ENCODE peak calls at places on chromosomes 3 and 15, in eight cellular contexts. V is tibial artery, J is body of pancreas, C is Panc1, X is GM12864, R is A549, F is left lung, D is OCI-LY7. G is an unnamed sample.

GRCh38 chr15:39066677-39067076 is 502.1 kb upstream of the RASGRP1 start:
- DNase-seq in V (no peak), D (no peak), J (no peak), R (no peak), X (no peak), F (no peak), C (no peak), G (no peak)

GRCh38 chr15:70863450-70864218 is 9.7 kb upstream of the LARP6 start:
- DNase-seq in R (peak; percentile 83), V (no peak), X (no peak), J (peak; percentile 36), D (no peak), F (no peak), C (no peak), G (no peak)

GRCh38 chr15:81275711-81276417 is 48.1 kb downstream of the STARD5 start:
- DNase-seq in D (no peak), X (no peak), R (no peak), J (no peak), V (no peak), C (no peak), F (no peak), G (no peak)

GRCh38 chr3:141262306-141262705 is 30.7 kb downstream of the PXYLP1 start:
- DNase-seq in R (no peak), V (peak; percentile 54), F (no peak), X (no peak), D (no peak), C (no peak), J (no peak), G (no peak)

GRCh38 chr15:51226813-51227212 is 111.6 kb downstream of the CYP19A1 start:
- DNase-seq in D (no peak), X (no peak), R (no peak), F (no peak), V (no peak), C (no peak), J (no peak), G (no peak)

GRCh38 chr3:39935261-39935660 is 125.9 kb downstream of the MYRIP start:
- DNase-seq in D (no peak), C (no peak), X (no peak), F (no peak), V (no peak), J (no peak), R (no peak), G (no peak)

GRCh38 chr3:39577541-39577940 is 110.1 kb downstream of the MOBP start:
- DNase-seq in X (no peak), R (no peak), F (no peak), D (no peak), V (no peak), J (no peak), C (no peak), G (no peak)

GRCh38 chr3:101039285-101039684 is 46.1 kb upstream of the ABI3BP start:
- DNase-seq in V (no peak), X (no peak), C (no peak), R (no peak), J (peak; percentile 23), D (no peak), F (no peak), G (no peak)

GRCh38 chr3:157460253-157460652 is 23.6 kb downstream of the PTX3 start:
- DNase-seq in V (no peak), F (no peak), J (no peak), D (no peak), C (no peak), X (no peak), R (no peak), G (no peak)

GRCh38 chr3:115217678-115218451 is 70.8 kb upstream of the ZBTB20 start:
- DNase-seq in C (peak; percentile 17), F (no peak), X (no peak), V (no peak), J (peak; percentile 16), R (peak; percentile 22), D (peak; percentile 27), G (peak; percentile 21)

GRCh38 chr15:92395176-92395521 is 1.5 kb downstream of the ST8SIA2 start:
- DNase-seq in V (no peak), X (no peak), D (no peak), R (no peak), J (no peak), F (no peak), C (no peak), G (no peak)

GRCh38 chr3:10619989-10620832 is 114.8 kb upstream of the ATP2B2 start:
- DNase-seq in J (no peak), C (no peak), R (no peak), X (no peak), V (peak; percentile 49), F (no peak), D (no peak), G (no peak)

GRCh38 chr3:32018723-32019564 is 37.4 kb downstream of the ZNF860 start:
- DNase-seq in V (no peak), C (no peak), D (peak; percentile 72), F (no peak), J (peak; percentile 30), R (peak; percentile 70), X (no peak), G (peak; percentile 18)

DNA sequence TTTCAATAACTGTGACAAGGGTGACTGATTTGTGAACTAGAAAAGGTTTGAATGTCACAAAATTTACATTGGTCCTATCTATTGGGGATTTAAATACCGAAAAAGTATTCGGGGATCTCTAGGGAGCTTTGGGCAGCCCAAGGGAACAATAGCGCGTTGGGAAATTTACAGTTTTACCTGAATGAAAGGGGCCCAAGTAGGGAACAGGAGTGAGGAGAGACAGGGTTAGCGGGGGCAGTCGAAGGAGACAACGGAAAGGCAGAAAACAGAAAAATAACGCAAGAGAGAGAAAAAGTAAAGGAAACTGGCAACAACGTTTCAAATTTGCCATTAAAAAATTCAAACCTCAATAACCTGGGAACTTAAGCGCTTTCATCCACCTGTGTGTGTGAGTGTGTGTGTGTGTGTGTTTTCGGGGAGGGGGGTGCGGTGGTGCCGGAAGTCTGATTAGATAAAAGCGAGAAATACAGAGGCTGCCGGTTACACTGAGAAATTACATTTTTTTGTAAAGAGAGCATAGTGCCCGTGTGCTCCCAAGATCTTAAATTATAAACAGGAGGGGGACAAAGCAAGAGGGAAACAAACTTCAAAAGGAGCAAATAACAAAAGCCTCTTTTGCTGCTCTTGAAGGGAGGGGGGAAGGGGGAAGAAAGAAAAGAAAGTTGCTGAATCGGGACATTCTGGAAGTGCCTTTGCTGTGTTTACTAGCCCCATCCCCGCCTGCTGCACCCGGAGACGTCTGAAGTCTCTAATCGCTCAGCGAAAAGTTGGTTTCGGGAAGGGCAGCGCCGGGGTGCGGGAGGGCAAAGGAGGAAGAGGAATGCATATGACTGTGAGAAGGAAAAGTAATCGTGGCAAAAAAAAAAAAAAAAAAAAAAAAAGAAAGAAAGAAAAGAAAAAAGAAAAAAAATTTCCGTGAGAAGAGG is 722 bp upstream of the ZIC1 start:
- DNase-seq in R (no peak), J (no peak), C (no peak), X (no peak), V (no peak), F (no peak), D (no peak), G (no peak)
- H3K4me3 ChIP-seq in R (no peak overlapping the region), J (no peak overlapping the region), C (peak overlapping the region; percentile 11), X (no peak overlapping the region), V (no peak overlapping the region), F (no peak overlapping the region), D (no peak overlapping the region), G (no peak overlapping the region)

DNA sequence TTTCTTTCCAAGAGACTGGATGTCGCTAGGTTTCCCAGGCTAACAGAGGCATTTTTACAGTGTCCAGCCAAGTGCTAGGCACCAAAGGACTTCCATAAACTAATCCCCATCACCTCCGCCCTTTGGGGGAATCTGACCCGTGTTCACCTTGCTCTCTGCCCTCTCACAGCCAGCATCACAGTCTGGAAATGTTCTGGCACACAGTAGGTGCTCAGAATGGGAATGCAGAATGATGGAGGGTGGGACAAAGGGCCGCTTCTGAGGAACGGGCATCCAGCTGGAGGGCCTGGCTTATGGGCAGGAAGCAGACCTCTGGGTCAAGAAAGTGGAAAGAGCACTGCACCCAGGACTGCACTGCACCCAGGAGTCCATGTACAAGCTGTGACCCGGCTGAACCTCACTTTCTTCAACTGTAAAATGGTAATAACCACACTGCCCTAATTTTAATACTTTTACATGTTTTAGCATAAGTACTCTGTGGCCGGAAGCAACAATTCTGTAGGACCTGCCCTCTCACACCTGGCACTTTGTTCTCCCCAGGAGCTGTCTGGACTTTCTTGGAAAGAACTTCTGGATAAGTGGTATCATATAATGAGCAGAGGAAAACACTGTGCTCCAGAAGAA is 901 bp upstream of the NMB start:
- DNase-seq in F (no peak), D (peak; percentile 29), X (no peak), R (no peak), J (no peak), C (no peak), V (no peak), G (no peak)
- H3K4me3 ChIP-seq in F (no peak overlapping the region), D (peak overlapping the region; percentile 68), X (peak overlapping the region; percentile 58), R (peak overlapping the region; percentile 47), J (no peak overlapping the region), C (peak overlapping the region; percentile 52), V (peak overlapping the region; percentile 67), G (peak overlapping the region; percentile 64)

GRCh38 chr15:23854535-23855252 is 167.6 kb upstream of the NDN start:
- DNase-seq in J (no peak), X (no peak), C (no peak), V (no peak), R (no peak), D (no peak), F (no peak), G (peak; percentile 5)

GRCh38 chr15:23855947-23856346 is 168.8 kb upstream of the NDN start:
- DNase-seq in F (no peak), D (no peak), X (no peak), C (no peak), V (no peak), R (no peak), J (no peak), G (no peak)

GRCh38 chr15:23859008-23859407 is 171.9 kb upstream of the NDN start:
- DNase-seq in J (no peak), D (no peak), V (no peak), C (no peak), F (no peak), R (no peak), X (no peak), G (no peak)

GRCh38 chr15:23855260-23855659 is 168.2 kb upstream of the NDN start:
- DNase-seq in D (no peak), C (no peak), R (no peak), J (no peak), X (no peak), V (no peak), F (no peak), G (no peak)

DNA sequence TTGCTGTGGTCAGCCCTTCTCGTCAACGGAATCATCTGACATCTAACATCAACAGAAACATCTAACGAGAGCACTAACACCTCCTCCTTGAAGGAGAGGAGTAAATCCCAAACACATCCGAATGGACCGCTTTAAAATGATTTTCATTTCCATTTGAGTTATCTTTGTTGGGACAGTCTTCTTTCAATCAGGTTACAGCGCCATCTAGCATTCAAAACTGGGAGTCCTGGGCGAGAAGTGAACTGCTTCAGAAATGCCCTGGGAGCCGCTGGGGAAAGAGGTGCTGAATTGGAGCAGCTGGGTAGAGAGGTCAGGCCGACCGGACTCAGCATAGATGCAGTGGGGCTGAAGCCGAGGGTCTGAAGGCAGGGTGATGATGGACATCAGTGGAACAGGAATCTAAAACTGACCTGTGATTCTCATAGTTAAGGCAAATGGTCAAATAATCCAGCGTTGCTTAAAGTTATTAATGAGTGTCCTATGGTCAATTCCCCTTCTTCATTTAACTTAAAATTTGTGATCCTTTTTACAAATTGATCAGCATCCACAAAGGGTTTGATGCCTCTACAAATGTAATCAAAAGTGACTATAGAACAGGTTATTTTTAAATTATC is 170.0 kb upstream of the NDN start:
- DNase-seq in J (peak; percentile 56), V (no peak), X (no peak), D (no peak), C (no peak), F (no peak), R (peak; percentile 43), G (peak; percentile 22)
- H3K4me3 ChIP-seq in J (no peak overlapping the region), V (no peak overlapping the region), X (no peak overlapping the region), D (no peak overlapping the region), C (no peak overlapping the region), F (no peak overlapping the region), R (no peak overlapping the region), G (no peak overlapping the region)

GRCh38 chr3:8769088-8769822 is at the start of gene OXTR:
- DNase-seq in R (peak; percentile 78), C (peak; percentile 38), J (peak; percentile 38), X (no peak), V (no peak), F (no peak), D (peak; percentile 54), G (peak; percentile 16)
- H3K4me3 ChIP-seq in R (peak within 1 kb of the TSS; percentile 52), C (peak within 1 kb of the TSS; percentile 55), J (no peak within 1 kb of the TSS), X (peak within 1 kb of the TSS; percentile 58), V (peak within 1 kb of the TSS; percentile 28), F (peak within 1 kb of the TSS; percentile 21), D (peak within 1 kb of the TSS; percentile 15), G (peak within 1 kb of the TSS; percentile 13)

G was measured in Jurkat, Clone E6-1.